ENCODE peak calls at places on chromosomes 1 and 21, in six cellular contexts. One of them, this sample, is unnamed.

GRCh38 chr1:212588137-212588510 is 20.4 kb upstream of the ATF3 start:
- ATAC-seq in K562: peak; percentile 54
- ATAC-seq in A549: peak; percentile 57
- ATAC-seq in upper lobe of left lung: no peak
- ATAC-seq in HepG2: no peak
- ATAC-seq in GM12878: no peak
- ATAC-seq in this sample: no peak

GRCh38 chr1:89844860-89845259 is 24.0 kb downstream of the LRRC8D start:
- ATAC-seq in K562: no peak
- ATAC-seq in A549: no peak
- ATAC-seq in upper lobe of left lung: no peak
- ATAC-seq in HepG2: no peak
- ATAC-seq in GM12878: no peak
- ATAC-seq in this sample: no peak

GRCh38 chr1:236489710-236490377 is 33.9 kb upstream of the LGALS8 start:
- ATAC-seq in K562: peak; percentile 85
- ATAC-seq in A549: peak; percentile 89
- ATAC-seq in upper lobe of left lung: no peak
- ATAC-seq in HepG2: peak; percentile 23
- ATAC-seq in GM12878: peak; percentile 87
- ATAC-seq in this sample: no peak

GRCh38 chr1:37478451-37478871 is 4.1 kb downstream of the ZC3H12A start:
- ATAC-seq in K562: no peak
- ATAC-seq in A549: no peak
- ATAC-seq in upper lobe of left lung: no peak
- ATAC-seq in HepG2: no peak
- ATAC-seq in GM12878: no peak
- ATAC-seq in this sample: no peak

GRCh38 chr1:231926340-231926739 is 299.8 kb downstream of the DISC1 start:
- ATAC-seq in K562: no peak
- ATAC-seq in A549: no peak
- ATAC-seq in upper lobe of left lung: no peak
- ATAC-seq in HepG2: no peak
- ATAC-seq in GM12878: no peak
- ATAC-seq in this sample: no peak

GRCh38 chr1:243489681-243490080 is 233.8 kb downstream of the SDCCAG8 start:
- ATAC-seq in K562: no peak
- ATAC-seq in A549: no peak
- ATAC-seq in upper lobe of left lung: no peak
- ATAC-seq in HepG2: no peak
- ATAC-seq in GM12878: no peak
- ATAC-seq in this sample: no peak

GRCh38 chr21:25967566-25968438 is 202.8 kb downstream of the APP start:
- ATAC-seq in K562: no peak
- ATAC-seq in A549: no peak
- ATAC-seq in upper lobe of left lung: peak; percentile 62
- ATAC-seq in HepG2: no peak
- ATAC-seq in GM12878: peak; percentile 93
- ATAC-seq in this sample: peak; percentile 55

GRCh38 chr1:219753901-219754300 is 141.0 kb upstream of the ZC3H11B start:
- ATAC-seq in K562: no peak
- ATAC-seq in A549: no peak
- ATAC-seq in upper lobe of left lung: no peak
- ATAC-seq in HepG2: no peak
- ATAC-seq in GM12878: no peak
- ATAC-seq in this sample: no peak

GRCh38 chr1:41870076-41870562 is 48.6 kb downstream of the HIVEP3 start:
- ATAC-seq in K562: no peak
- ATAC-seq in A549: no peak
- ATAC-seq in upper lobe of left lung: no peak
- ATAC-seq in HepG2: no peak
- ATAC-seq in GM12878: peak; percentile 73
- ATAC-seq in this sample: no peak

GRCh38 chr1:178389441-178389840 is 107.3 kb downstream of the CLEC20A start:
- ATAC-seq in K562: no peak
- ATAC-seq in A549: peak; percentile 56
- ATAC-seq in upper lobe of left lung: no peak
- ATAC-seq in HepG2: no peak
- ATAC-seq in GM12878: no peak
- ATAC-seq in this sample: no peak

GRCh38 chr1:148318123-148318899 is 164.8 kb downstream of the PPIAL4G start:
- ATAC-seq in K562: no peak
- ATAC-seq in A549: no peak
- ATAC-seq in upper lobe of left lung: peak; percentile 53
- ATAC-seq in HepG2: no peak
- ATAC-seq in GM12878: peak; percentile 75
- ATAC-seq in this sample: no peak

GRCh38 chr1:70992521-70992920 is 55.1 kb downstream of the PTGER3 start:
- ATAC-seq in K562: no peak
- ATAC-seq in A549: no peak
- ATAC-seq in upper lobe of left lung: no peak
- ATAC-seq in HepG2: no peak
- ATAC-seq in GM12878: no peak
- ATAC-seq in this sample: no peak

GRCh38 chr1:198165927-198166647 is 9.3 kb downstream of the NEK7 start:
- ATAC-seq in K562: no peak
- ATAC-seq in A549: no peak
- ATAC-seq in upper lobe of left lung: no peak
- ATAC-seq in HepG2: no peak
- ATAC-seq in GM12878: peak; percentile 32
- ATAC-seq in this sample: no peak

GRCh38 chr1:18515120-18515667 is 34.5 kb downstream of the KLHDC7A start:
- ATAC-seq in K562: no peak
- ATAC-seq in A549: no peak
- ATAC-seq in upper lobe of left lung: no peak
- ATAC-seq in HepG2: peak; percentile 65
- ATAC-seq in GM12878: no peak
- ATAC-seq in this sample: no peak

GRCh38 chr1:11339346-11340247 is 66.6 kb downstream of the UBIAD1 start:
- ATAC-seq in K562: peak; percentile 40
- ATAC-seq in A549: peak; percentile 32
- ATAC-seq in upper lobe of left lung: no peak
- ATAC-seq in HepG2: no peak
- ATAC-seq in GM12878: no peak
- ATAC-seq in this sample: no peak

GRCh38 chr1:71054281-71054731 is 6.7 kb upstream of the PTGER3 start:
- ATAC-seq in K562: peak; percentile 9
- ATAC-seq in A549: peak; percentile 37
- ATAC-seq in upper lobe of left lung: peak; percentile 56
- ATAC-seq in HepG2: peak; percentile 45
- ATAC-seq in GM12878: peak; percentile 7
- ATAC-seq in this sample: peak; percentile 19

GRCh38 chr1:227759345-227760300 is 24.4 kb downstream of the SNAP47 start:
- ATAC-seq in K562: no peak
- ATAC-seq in A549: no peak
- ATAC-seq in upper lobe of left lung: no peak
- ATAC-seq in HepG2: no peak
- ATAC-seq in GM12878: no peak
- ATAC-seq in this sample: peak; percentile 77
- H3K27ac ChIP-seq in K562: no peak overlapping the region
- H3K27ac ChIP-seq in A549: no peak overlapping the region
- H3K27ac ChIP-seq in upper lobe of left lung: no peak overlapping the region
- H3K27ac ChIP-seq in HepG2: no peak overlapping the region
- H3K27ac ChIP-seq in GM12878: peak overlapping the region; percentile 4
- H3K27ac ChIP-seq in this sample: peak overlapping the region; percentile 87

GRCh38 chr21:42112857-42113256 is 41.7 kb downstream of the UMODL1 start:
- ATAC-seq in K562: no peak
- ATAC-seq in A549: no peak
- ATAC-seq in upper lobe of left lung: no peak
- ATAC-seq in HepG2: no peak
- ATAC-seq in GM12878: no peak
- ATAC-seq in this sample: no peak
- TF ChIP-seq EP300 in K562: no peak
- TF ChIP-seq EP300 in A549: no peak
- TF ChIP-seq EP300 in upper lobe of left lung: no peak
- TF ChIP-seq EP300 in HepG2: no peak
- TF ChIP-seq EP300 in GM12878: no peak
- TF ChIP-seq EP300 in this sample: no peak

GRCh38 chr1:23594149-23594917 is 35.0 kb upstream of the ID3 start:
- ATAC-seq in K562: no peak
- ATAC-seq in A549: no peak
- ATAC-seq in upper lobe of left lung: no peak
- ATAC-seq in HepG2: no peak
- ATAC-seq in GM12878: no peak
- ATAC-seq in this sample: no peak
- H3K27ac ChIP-seq in K562: no peak overlapping the region
- H3K27ac ChIP-seq in A549: peak overlapping the region; percentile 100
- H3K27ac ChIP-seq in upper lobe of left lung: no peak overlapping the region
- H3K27ac ChIP-seq in HepG2: no peak overlapping the region
- H3K27ac ChIP-seq in GM12878: peak overlapping the region; percentile 93
- H3K27ac ChIP-seq in this sample: no peak overlapping the region

DNA sequence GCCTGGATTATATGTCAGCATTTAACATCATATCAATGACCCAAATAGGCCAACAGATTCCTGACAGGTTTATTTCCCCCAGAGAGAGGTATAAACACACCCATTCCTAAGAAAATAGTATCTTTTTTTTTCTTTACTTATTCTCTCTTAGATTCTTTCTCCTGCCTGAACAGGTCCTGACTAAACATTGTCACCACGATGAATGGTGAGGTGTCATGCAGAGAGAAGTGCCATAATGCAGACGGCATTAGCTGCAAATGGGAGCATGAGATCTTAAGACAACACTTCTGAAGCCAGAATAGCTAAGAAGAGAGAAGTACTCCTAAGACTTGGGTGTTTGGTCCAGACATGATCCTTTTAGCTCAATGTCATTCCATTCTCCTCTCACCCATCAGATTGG is 131.3 kb downstream of the ZNF648 start:
- ATAC-seq in K562: no peak
- ATAC-seq in A549: no peak
- ATAC-seq in upper lobe of left lung: no peak
- ATAC-seq in HepG2: no peak
- ATAC-seq in GM12878: no peak
- ATAC-seq in this sample: no peak
- TF ChIP-seq EP300 in K562: no peak
- TF ChIP-seq EP300 in A549: no peak
- TF ChIP-seq EP300 in upper lobe of left lung: no peak
- TF ChIP-seq EP300 in HepG2: no peak
- TF ChIP-seq EP300 in GM12878: no peak
- TF ChIP-seq EP300 in this sample: no peak

GRCh38 chr1:179925302-179925701 is 29.3 kb upstream of the CEP350 start:
- ATAC-seq in K562: no peak
- ATAC-seq in A549: no peak
- ATAC-seq in upper lobe of left lung: no peak
- ATAC-seq in HepG2: no peak
- ATAC-seq in GM12878: no peak
- ATAC-seq in this sample: no peak

GRCh38 chr1:179924268-179924667 is 30.3 kb upstream of the CEP350 start:
- ATAC-seq in K562: no peak
- ATAC-seq in A549: no peak
- ATAC-seq in upper lobe of left lung: no peak
- ATAC-seq in HepG2: no peak
- ATAC-seq in GM12878: peak; percentile 23
- ATAC-seq in this sample: no peak

GRCh38 chr1:179923044-179923443 is 31.6 kb upstream of the CEP350 start:
- ATAC-seq in K562: no peak
- ATAC-seq in A549: no peak
- ATAC-seq in upper lobe of left lung: no peak
- ATAC-seq in HepG2: no peak
- ATAC-seq in GM12878: no peak
- ATAC-seq in this sample: no peak

GRCh38 chr1:179921472-179921871 is 33.1 kb upstream of the CEP350 start:
- ATAC-seq in K562: no peak
- ATAC-seq in A549: no peak
- ATAC-seq in upper lobe of left lung: no peak
- ATAC-seq in HepG2: no peak
- ATAC-seq in GM12878: no peak
- ATAC-seq in this sample: no peak

GRCh38 chr1:179921981-179922380 is 32.6 kb upstream of the CEP350 start:
- ATAC-seq in K562: no peak
- ATAC-seq in A549: no peak
- ATAC-seq in upper lobe of left lung: no peak
- ATAC-seq in HepG2: no peak
- ATAC-seq in GM12878: no peak
- ATAC-seq in this sample: no peak
- H3K27ac ChIP-seq in K562: no peak overlapping the region
- H3K27ac ChIP-seq in A549: no peak overlapping the region
- H3K27ac ChIP-seq in upper lobe of left lung: no peak overlapping the region
- H3K27ac ChIP-seq in HepG2: no peak overlapping the region
- H3K27ac ChIP-seq in GM12878: no peak overlapping the region
- H3K27ac ChIP-seq in this sample: no peak overlapping the region

DNA sequence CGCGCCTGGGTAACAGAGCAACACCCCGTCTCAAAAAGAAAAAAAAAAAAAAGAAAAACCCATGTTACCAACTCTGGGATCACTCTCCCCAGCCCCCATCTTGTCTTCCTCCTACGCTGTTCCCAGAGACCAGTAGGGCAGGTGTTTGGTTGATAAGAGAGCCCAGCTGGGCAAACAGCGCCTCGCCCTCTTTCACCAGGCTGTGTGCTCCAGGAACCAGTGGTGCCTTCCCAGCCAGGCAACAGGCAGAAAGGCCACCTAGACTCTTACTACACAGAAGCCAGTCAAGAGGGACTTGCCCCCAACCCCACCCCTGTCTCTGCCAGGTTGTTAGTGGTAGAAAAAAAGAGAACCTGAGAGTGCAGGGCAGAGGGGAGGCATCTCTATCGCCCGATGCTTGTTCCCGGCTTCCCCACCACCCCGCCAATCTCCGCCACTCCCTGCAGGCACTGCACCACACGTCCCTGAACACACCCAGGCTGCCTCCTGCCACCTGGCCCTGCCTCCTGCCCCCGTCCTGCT is 14.0 kb upstream of the CTRC start:
- ATAC-seq in K562: peak; percentile 71
- ATAC-seq in A549: peak; percentile 17
- ATAC-seq in upper lobe of left lung: peak; percentile 44
- ATAC-seq in HepG2: no peak
- ATAC-seq in GM12878: no peak
- ATAC-seq in this sample: no peak
- TF ChIP-seq EP300 in K562: peak; percentile 80
- TF ChIP-seq EP300 in A549: no peak
- TF ChIP-seq EP300 in upper lobe of left lung: no peak
- TF ChIP-seq EP300 in HepG2: no peak
- TF ChIP-seq EP300 in GM12878: no peak
- TF ChIP-seq EP300 in this sample: no peak

GRCh38 chr21:41783476-41784150 is 16.8 kb upstream of the RIPK4 start:
- ATAC-seq in K562: peak; percentile 86
- ATAC-seq in A549: peak; percentile 86
- ATAC-seq in upper lobe of left lung: peak; percentile 71
- ATAC-seq in HepG2: peak; percentile 47
- ATAC-seq in GM12878: no peak
- ATAC-seq in this sample: no peak
- H3K27ac ChIP-seq in K562: no peak overlapping the region
- H3K27ac ChIP-seq in A549: peak overlapping the region; percentile 44
- H3K27ac ChIP-seq in upper lobe of left lung: no peak overlapping the region
- H3K27ac ChIP-seq in HepG2: no peak overlapping the region
- H3K27ac ChIP-seq in GM12878: no peak overlapping the region
- H3K27ac ChIP-seq in this sample: no peak overlapping the region

GRCh38 chr1:73674945-73675561 is 522.9 kb downstream of the LRRIQ3 start:
- ATAC-seq in K562: no peak
- ATAC-seq in A549: peak; percentile 52
- ATAC-seq in upper lobe of left lung: no peak
- ATAC-seq in HepG2: no peak
- ATAC-seq in GM12878: peak; percentile 76
- ATAC-seq in this sample: no peak
- TF ChIP-seq EP300 in K562: no peak
- TF ChIP-seq EP300 in A549: no peak
- TF ChIP-seq EP300 in upper lobe of left lung: no peak
- TF ChIP-seq EP300 in HepG2: no peak
- TF ChIP-seq EP300 in GM12878: no peak
- TF ChIP-seq EP300 in this sample: no peak

This sample was measured in gastroesophageal sphincter.